ENCODE peak calls at places on chromosomes 16 and 17, in ten cellular contexts. Y is stimulated activated CD8-positive, alpha-beta memory T cell treated with anti-CD3 and anti-CD28 coated beads, Interleukin-7, amount 100 ng/mL, for 4 hours; E is substantia nigra; R is NCI-H345; U is MM.1S; D is psoas muscle; I is RPMI8226; T is naive thymus-derived CD4-positive, alpha-beta T cell; V is AG10803; Z is kidney glomerular epithelial cell. M is an unnamed sample.

GRCh38 chr16:64695684-64696083 is 426.2 kb downstream of the CDH11 start:
- DNase-seq in Y (no peak), E (no peak), R (no peak), U (no peak), D (no peak), I (no peak), T (no peak), V (peak; percentile 58), Z (no peak), M (no peak)

GRCh38 chr17:42421479-42422332 is 1.4 kb downstream of the CAVIN1 start:
- DNase-seq in Y (peak; percentile 40), E (no peak), R (no peak), U (no peak), D (peak; percentile 86), I (no peak), T (no peak), V (peak; percentile 68), Z (peak; percentile 41), M (no peak)

GRCh38 chr16:51553314-51553713 is 402.2 kb upstream of the SALL1 start:
- DNase-seq in Y (no peak), E (no peak), R (no peak), U (no peak), D (no peak), I (no peak), T (no peak), V (no peak), Z (no peak), M (no peak)

GRCh38 chr17:46982577-46982976 is 3.5 kb upstream of the RPRML start:
- DNase-seq in Y (no peak), E (no peak), R (no peak), U (no peak), D (no peak), I (no peak), T (no peak), V (no peak), Z (no peak), M (no peak)

GRCh38 chr16:293043-293775 is 10.2 kb downstream of the PDIA2 start:
- DNase-seq in Y (no peak), E (no peak), R (no peak), U (no peak), D (no peak), I (no peak), T (no peak), V (no peak), Z (no peak), M (no peak)

GRCh38 chr17:32323784-32324590 is 18.0 kb downstream of the C17orf75 start:
- DNase-seq in Y (no peak), E (no peak), R (no peak), U (peak; percentile 61), D (no peak), I (peak; percentile 61), T (peak; percentile 31), V (peak; percentile 26), Z (peak; percentile 53), M (peak; percentile 37)

GRCh38 chr16:29775742-29776408 is 2.2 kb upstream of the ZG16 start:
- DNase-seq in Y (no peak), E (no peak), R (no peak), U (no peak), D (no peak), I (no peak), T (no peak), V (no peak), Z (no peak), M (no peak)

GRCh38 chr16:56855936-56856335 is 9.1 kb upstream of the SLC12A3 start:
- DNase-seq in Y (no peak), E (no peak), R (no peak), U (no peak), D (no peak), I (no peak), T (no peak), V (no peak), Z (no peak), M (no peak)

M was measured in central memory CD4-positive, alpha-beta T cell.